ENCODE peak calls at places on chromosomes 4 and X, in ten cellular contexts. One of them, this sample, is unnamed.

GRCh38 chr4:41216294-41217019 is 2.1 kb upstream of the APBB2 start:
- DNase-seq in activated T-helper 1 cell treated with anti-CD3 and anti-CD28 coated beads, Interleukin-2, amount 50 U/mL, for 16 hours: no peak
- DNase-seq in endodermal cell: peak
- DNase-seq in type B pancreatic cell: peak
- DNase-seq in BJ: no peak
- DNase-seq in head of caudate nucleus: peak
- DNase-seq in Right ventricle myocardium superior: peak
- DNase-seq in NCI-H2029: peak
- DNase-seq in NCI-H1092 treated with DMSO at 0.1 percent for 48 hours: peak
- DNase-seq in ELR: peak
- DNase-seq in this sample: no peak

GRCh38 chr4:183659919-183660318 is 826 bp downstream of the TRAPPC11 start:
- DNase-seq in type B pancreatic cell: no peak
- DNase-seq in activated T-helper 1 cell treated with anti-CD3 and anti-CD28 coated beads, Interleukin-2, amount 50 U/mL, for 16 hours: no peak
- DNase-seq in Right ventricle myocardium superior: no peak
- DNase-seq in endodermal cell: no peak
- DNase-seq in ELR: peak
- DNase-seq in NCI-H1092 treated with DMSO at 0.1 percent for 48 hours: peak
- DNase-seq in head of caudate nucleus: peak
- DNase-seq in BJ: no peak
- DNase-seq in NCI-H2029: no peak
- DNase-seq in this sample: no peak

GRCh38 chr4:94329933-94330332 is 12.7 kb downstream of the HPGDS start:
- DNase-seq in BJ: no peak
- DNase-seq in type B pancreatic cell: no peak
- DNase-seq in ELR: no peak
- DNase-seq in Right ventricle myocardium superior: no peak
- DNase-seq in NCI-H2029: no peak
- DNase-seq in activated T-helper 1 cell treated with anti-CD3 and anti-CD28 coated beads, Interleukin-2, amount 50 U/mL, for 16 hours: no peak
- DNase-seq in endodermal cell: no peak
- DNase-seq in head of caudate nucleus: no peak
- DNase-seq in NCI-H1092 treated with DMSO at 0.1 percent for 48 hours: no peak
- DNase-seq in this sample: no peak

GRCh38 chrX:586351-586750 is 44.2 kb upstream of the SHOX start:
- DNase-seq in type B pancreatic cell: peak
- DNase-seq in activated T-helper 1 cell treated with anti-CD3 and anti-CD28 coated beads, Interleukin-2, amount 50 U/mL, for 16 hours: no peak
- DNase-seq in Right ventricle myocardium superior: no peak
- DNase-seq in endodermal cell: no peak
- DNase-seq in NCI-H1092 treated with DMSO at 0.1 percent for 48 hours: no peak
- DNase-seq in head of caudate nucleus: no peak
- DNase-seq in NCI-H2029: no peak
- DNase-seq in ELR: no peak
- DNase-seq in BJ: no peak
- DNase-seq in this sample: no peak

GRCh38 chr4:6731301-6731641 is 15.3 kb downstream of the BLOC1S4 start:
- DNase-seq in NCI-H2029: no peak
- DNase-seq in head of caudate nucleus: no peak
- DNase-seq in Right ventricle myocardium superior: no peak
- DNase-seq in NCI-H1092 treated with DMSO at 0.1 percent for 48 hours: no peak
- DNase-seq in ELR: no peak
- DNase-seq in BJ: no peak
- DNase-seq in type B pancreatic cell: no peak
- DNase-seq in activated T-helper 1 cell treated with anti-CD3 and anti-CD28 coated beads, Interleukin-2, amount 50 U/mL, for 16 hours: no peak
- DNase-seq in endodermal cell: no peak
- DNase-seq in this sample: no peak

GRCh38 chr4:26161030-26161824 is 159.6 kb upstream of the RBPJ start:
- DNase-seq in NCI-H1092 treated with DMSO at 0.1 percent for 48 hours: peak
- DNase-seq in Right ventricle myocardium superior: no peak
- DNase-seq in type B pancreatic cell: no peak
- DNase-seq in NCI-H2029: no peak
- DNase-seq in head of caudate nucleus: peak
- DNase-seq in ELR: peak
- DNase-seq in endodermal cell: peak
- DNase-seq in BJ: no peak
- DNase-seq in activated T-helper 1 cell treated with anti-CD3 and anti-CD28 coated beads, Interleukin-2, amount 50 U/mL, for 16 hours: no peak
- DNase-seq in this sample: no peak

GRCh38 chr4:159201168-159201567 is 98.3 kb downstream of the RAPGEF2 start:
- DNase-seq in type B pancreatic cell: no peak
- DNase-seq in ELR: no peak
- DNase-seq in Right ventricle myocardium superior: no peak
- DNase-seq in head of caudate nucleus: no peak
- DNase-seq in activated T-helper 1 cell treated with anti-CD3 and anti-CD28 coated beads, Interleukin-2, amount 50 U/mL, for 16 hours: no peak
- DNase-seq in NCI-H1092 treated with DMSO at 0.1 percent for 48 hours: no peak
- DNase-seq in endodermal cell: no peak
- DNase-seq in NCI-H2029: no peak
- DNase-seq in BJ: no peak
- DNase-seq in this sample: no peak

GRCh38 chrX:123976671-123977316 is 15.3 kb downstream of the STAG2 start:
- DNase-seq in ELR: peak
- DNase-seq in head of caudate nucleus: no peak
- DNase-seq in BJ: no peak
- DNase-seq in NCI-H1092 treated with DMSO at 0.1 percent for 48 hours: no peak
- DNase-seq in type B pancreatic cell: no peak
- DNase-seq in NCI-H2029: no peak
- DNase-seq in Right ventricle myocardium superior: no peak
- DNase-seq in endodermal cell: no peak
- DNase-seq in activated T-helper 1 cell treated with anti-CD3 and anti-CD28 coated beads, Interleukin-2, amount 50 U/mL, for 16 hours: no peak
- DNase-seq in this sample: no peak

GRCh38 chr4:156109943-156110925 is 156.6 kb upstream of the CTSO start:
- DNase-seq in type B pancreatic cell: no peak
- DNase-seq in activated T-helper 1 cell treated with anti-CD3 and anti-CD28 coated beads, Interleukin-2, amount 50 U/mL, for 16 hours: no peak
- DNase-seq in ELR: peak
- DNase-seq in NCI-H1092 treated with DMSO at 0.1 percent for 48 hours: no peak
- DNase-seq in NCI-H2029: no peak
- DNase-seq in endodermal cell: peak
- DNase-seq in Right ventricle myocardium superior: no peak
- DNase-seq in head of caudate nucleus: no peak
- DNase-seq in BJ: no peak
- DNase-seq in this sample: no peak

GRCh38 chr4:48108309-48109073 is 25.6 kb downstream of the TXK start:
- DNase-seq in NCI-H1092 treated with DMSO at 0.1 percent for 48 hours: no peak
- DNase-seq in NCI-H2029: no peak
- DNase-seq in type B pancreatic cell: no peak
- DNase-seq in endodermal cell: no peak
- DNase-seq in BJ: no peak
- DNase-seq in head of caudate nucleus: no peak
- DNase-seq in activated T-helper 1 cell treated with anti-CD3 and anti-CD28 coated beads, Interleukin-2, amount 50 U/mL, for 16 hours: no peak
- DNase-seq in ELR: peak
- DNase-seq in Right ventricle myocardium superior: no peak
- DNase-seq in this sample: no peak

GRCh38 chrX:6226646-6227444 is 1.8 kb downstream of the NLGN4X start:
- DNase-seq in Right ventricle myocardium superior: peak
- DNase-seq in BJ: no peak
- DNase-seq in ELR: no peak
- DNase-seq in type B pancreatic cell: peak
- DNase-seq in endodermal cell: peak
- DNase-seq in NCI-H2029: no peak
- DNase-seq in activated T-helper 1 cell treated with anti-CD3 and anti-CD28 coated beads, Interleukin-2, amount 50 U/mL, for 16 hours: no peak
- DNase-seq in NCI-H1092 treated with DMSO at 0.1 percent for 48 hours: peak
- DNase-seq in head of caudate nucleus: peak
- DNase-seq in this sample: no peak

GRCh38 chr4:184342167-184342856 is 124.6 kb upstream of the ENPP6 start:
- DNase-seq in head of caudate nucleus: no peak
- DNase-seq in BJ: no peak
- DNase-seq in endodermal cell: no peak
- DNase-seq in ELR: no peak
- DNase-seq in activated T-helper 1 cell treated with anti-CD3 and anti-CD28 coated beads, Interleukin-2, amount 50 U/mL, for 16 hours: no peak
- DNase-seq in NCI-H1092 treated with DMSO at 0.1 percent for 48 hours: no peak
- DNase-seq in NCI-H2029: no peak
- DNase-seq in Right ventricle myocardium superior: no peak
- DNase-seq in type B pancreatic cell: no peak
- DNase-seq in this sample: no peak

GRCh38 chrX:35016051-35016450 is 73.5 kb downstream of the FAM47B start:
- DNase-seq in ELR: peak
- DNase-seq in NCI-H2029: no peak
- DNase-seq in type B pancreatic cell: no peak
- DNase-seq in NCI-H1092 treated with DMSO at 0.1 percent for 48 hours: no peak
- DNase-seq in BJ: no peak
- DNase-seq in head of caudate nucleus: no peak
- DNase-seq in activated T-helper 1 cell treated with anti-CD3 and anti-CD28 coated beads, Interleukin-2, amount 50 U/mL, for 16 hours: no peak
- DNase-seq in endodermal cell: no peak
- DNase-seq in Right ventricle myocardium superior: no peak
- DNase-seq in this sample: no peak

GRCh38 chr4:81061340-81061730 is 30.8 kb downstream of the BMP3 start:
- DNase-seq in type B pancreatic cell: no peak
- DNase-seq in activated T-helper 1 cell treated with anti-CD3 and anti-CD28 coated beads, Interleukin-2, amount 50 U/mL, for 16 hours: no peak
- DNase-seq in head of caudate nucleus: no peak
- DNase-seq in NCI-H2029: no peak
- DNase-seq in BJ: no peak
- DNase-seq in endodermal cell: no peak
- DNase-seq in ELR: no peak
- DNase-seq in NCI-H1092 treated with DMSO at 0.1 percent for 48 hours: no peak
- DNase-seq in Right ventricle myocardium superior: no peak
- DNase-seq in this sample: no peak

GRCh38 chr4:6834867-6835266 is 52.3 kb downstream of the KIAA0232 start:
- DNase-seq in head of caudate nucleus: no peak
- DNase-seq in type B pancreatic cell: no peak
- DNase-seq in NCI-H1092 treated with DMSO at 0.1 percent for 48 hours: no peak
- DNase-seq in activated T-helper 1 cell treated with anti-CD3 and anti-CD28 coated beads, Interleukin-2, amount 50 U/mL, for 16 hours: no peak
- DNase-seq in NCI-H2029: no peak
- DNase-seq in endodermal cell: no peak
- DNase-seq in ELR: peak
- DNase-seq in Right ventricle myocardium superior: no peak
- DNase-seq in BJ: no peak
- DNase-seq in this sample: no peak

GRCh38 chrX:22323541-22323940 is 50.8 kb downstream of the CBLL2 start:
- DNase-seq in NCI-H2029: no peak
- DNase-seq in type B pancreatic cell: no peak
- DNase-seq in BJ: no peak
- DNase-seq in NCI-H1092 treated with DMSO at 0.1 percent for 48 hours: no peak
- DNase-seq in head of caudate nucleus: no peak
- DNase-seq in Right ventricle myocardium superior: no peak
- DNase-seq in endodermal cell: no peak
- DNase-seq in activated T-helper 1 cell treated with anti-CD3 and anti-CD28 coated beads, Interleukin-2, amount 50 U/mL, for 16 hours: no peak
- DNase-seq in ELR: peak
- DNase-seq in this sample: no peak

GRCh38 chr4:109703664-109704351 is 563 bp upstream of the CASP6 start:
- DNase-seq in BJ: no peak
- DNase-seq in type B pancreatic cell: no peak
- DNase-seq in endodermal cell: no peak
- DNase-seq in Right ventricle myocardium superior: no peak
- DNase-seq in activated T-helper 1 cell treated with anti-CD3 and anti-CD28 coated beads, Interleukin-2, amount 50 U/mL, for 16 hours: no peak
- DNase-seq in head of caudate nucleus: no peak
- DNase-seq in NCI-H1092 treated with DMSO at 0.1 percent for 48 hours: no peak
- DNase-seq in NCI-H2029: no peak
- DNase-seq in ELR: no peak
- DNase-seq in this sample: no peak

GRCh38 chr4:148441624-148441985 is 609 bp downstream of the NR3C2 start:
- DNase-seq in endodermal cell: no peak
- DNase-seq in BJ: no peak
- DNase-seq in ELR: peak
- DNase-seq in activated T-helper 1 cell treated with anti-CD3 and anti-CD28 coated beads, Interleukin-2, amount 50 U/mL, for 16 hours: no peak
- DNase-seq in head of caudate nucleus: peak
- DNase-seq in Right ventricle myocardium superior: no peak
- DNase-seq in NCI-H2029: no peak
- DNase-seq in type B pancreatic cell: no peak
- DNase-seq in NCI-H1092 treated with DMSO at 0.1 percent for 48 hours: no peak
- DNase-seq in this sample: no peak

GRCh38 chr4:181854142-181854541 is 389.1 kb upstream of the TENM3 start:
- DNase-seq in head of caudate nucleus: no peak
- DNase-seq in BJ: no peak
- DNase-seq in endodermal cell: no peak
- DNase-seq in NCI-H1092 treated with DMSO at 0.1 percent for 48 hours: no peak
- DNase-seq in NCI-H2029: no peak
- DNase-seq in activated T-helper 1 cell treated with anti-CD3 and anti-CD28 coated beads, Interleukin-2, amount 50 U/mL, for 16 hours: no peak
- DNase-seq in type B pancreatic cell: no peak
- DNase-seq in ELR: peak
- DNase-seq in Right ventricle myocardium superior: no peak
- DNase-seq in this sample: no peak

GRCh38 chr4:8911311-8912088 is 39.9 kb upstream of the HMX1 start:
- DNase-seq in ELR: no peak
- DNase-seq in Right ventricle myocardium superior: no peak
- DNase-seq in activated T-helper 1 cell treated with anti-CD3 and anti-CD28 coated beads, Interleukin-2, amount 50 U/mL, for 16 hours: no peak
- DNase-seq in head of caudate nucleus: no peak
- DNase-seq in type B pancreatic cell: peak
- DNase-seq in NCI-H1092 treated with DMSO at 0.1 percent for 48 hours: no peak
- DNase-seq in NCI-H2029: no peak
- DNase-seq in BJ: no peak
- DNase-seq in endodermal cell: peak
- DNase-seq in this sample: no peak

GRCh38 chr4:112099701-112100289 is 45.5 kb upstream of the FAM241A start:
- DNase-seq in Right ventricle myocardium superior: no peak
- DNase-seq in head of caudate nucleus: no peak
- DNase-seq in activated T-helper 1 cell treated with anti-CD3 and anti-CD28 coated beads, Interleukin-2, amount 50 U/mL, for 16 hours: no peak
- DNase-seq in BJ: no peak
- DNase-seq in type B pancreatic cell: no peak
- DNase-seq in ELR: peak
- DNase-seq in endodermal cell: peak
- DNase-seq in NCI-H2029: peak
- DNase-seq in NCI-H1092 treated with DMSO at 0.1 percent for 48 hours: peak
- DNase-seq in this sample: peak

GRCh38 chrX:129655547-129656248 is 942 bp upstream of the APLN start:
- DNase-seq in ELR: peak
- DNase-seq in endodermal cell: peak
- DNase-seq in BJ: no peak
- DNase-seq in activated T-helper 1 cell treated with anti-CD3 and anti-CD28 coated beads, Interleukin-2, amount 50 U/mL, for 16 hours: no peak
- DNase-seq in type B pancreatic cell: peak
- DNase-seq in head of caudate nucleus: no peak
- DNase-seq in Right ventricle myocardium superior: no peak
- DNase-seq in NCI-H2029: no peak
- DNase-seq in NCI-H1092 treated with DMSO at 0.1 percent for 48 hours: peak
- DNase-seq in this sample: no peak

GRCh38 chr4:158870282-158871049 is 101.6 kb downstream of the FNIP2 start:
- DNase-seq in endodermal cell: peak
- DNase-seq in NCI-H1092 treated with DMSO at 0.1 percent for 48 hours: no peak
- DNase-seq in activated T-helper 1 cell treated with anti-CD3 and anti-CD28 coated beads, Interleukin-2, amount 50 U/mL, for 16 hours: no peak
- DNase-seq in Right ventricle myocardium superior: no peak
- DNase-seq in ELR: no peak
- DNase-seq in BJ: no peak
- DNase-seq in NCI-H2029: peak
- DNase-seq in head of caudate nucleus: no peak
- DNase-seq in type B pancreatic cell: no peak
- DNase-seq in this sample: no peak

GRCh38 chr4:142984871-142985585 is 138.9 kb upstream of the INPP4B start:
- DNase-seq in endodermal cell: peak
- DNase-seq in BJ: no peak
- DNase-seq in NCI-H2029: no peak
- DNase-seq in NCI-H1092 treated with DMSO at 0.1 percent for 48 hours: no peak
- DNase-seq in ELR: peak
- DNase-seq in head of caudate nucleus: no peak
- DNase-seq in Right ventricle myocardium superior: no peak
- DNase-seq in type B pancreatic cell: no peak
- DNase-seq in activated T-helper 1 cell treated with anti-CD3 and anti-CD28 coated beads, Interleukin-2, amount 50 U/mL, for 16 hours: no peak
- DNase-seq in this sample: no peak

GRCh38 chr4:19187104-19187503 is 1064.6 kb upstream of the SLIT2 start:
- DNase-seq in ELR: no peak
- DNase-seq in activated T-helper 1 cell treated with anti-CD3 and anti-CD28 coated beads, Interleukin-2, amount 50 U/mL, for 16 hours: no peak
- DNase-seq in type B pancreatic cell: no peak
- DNase-seq in NCI-H1092 treated with DMSO at 0.1 percent for 48 hours: no peak
- DNase-seq in BJ: peak
- DNase-seq in endodermal cell: no peak
- DNase-seq in Right ventricle myocardium superior: no peak
- DNase-seq in head of caudate nucleus: no peak
- DNase-seq in NCI-H2029: no peak
- DNase-seq in this sample: no peak

GRCh38 chr4:112552668-112553067 is 36.7 kb upstream of the NEUROG2 start:
- DNase-seq in Right ventricle myocardium superior: no peak
- DNase-seq in type B pancreatic cell: no peak
- DNase-seq in activated T-helper 1 cell treated with anti-CD3 and anti-CD28 coated beads, Interleukin-2, amount 50 U/mL, for 16 hours: no peak
- DNase-seq in head of caudate nucleus: no peak
- DNase-seq in NCI-H2029: no peak
- DNase-seq in ELR: peak
- DNase-seq in NCI-H1092 treated with DMSO at 0.1 percent for 48 hours: no peak
- DNase-seq in endodermal cell: no peak
- DNase-seq in BJ: no peak
- DNase-seq in this sample: no peak

GRCh38 chr4:67746797-67747495 is 7.2 kb downstream of the GNRHR start:
- DNase-seq in Right ventricle myocardium superior: no peak
- DNase-seq in NCI-H1092 treated with DMSO at 0.1 percent for 48 hours: peak
- DNase-seq in head of caudate nucleus: no peak
- DNase-seq in activated T-helper 1 cell treated with anti-CD3 and anti-CD28 coated beads, Interleukin-2, amount 50 U/mL, for 16 hours: no peak
- DNase-seq in BJ: no peak
- DNase-seq in ELR: peak
- DNase-seq in type B pancreatic cell: no peak
- DNase-seq in NCI-H2029: no peak
- DNase-seq in endodermal cell: no peak
- DNase-seq in this sample: peak

GRCh38 chrX:150086371-150086770 is 148.1 kb upstream of the EOLA2 start:
- DNase-seq in NCI-H1092 treated with DMSO at 0.1 percent for 48 hours: no peak
- DNase-seq in Right ventricle myocardium superior: no peak
- DNase-seq in activated T-helper 1 cell treated with anti-CD3 and anti-CD28 coated beads, Interleukin-2, amount 50 U/mL, for 16 hours: no peak
- DNase-seq in type B pancreatic cell: no peak
- DNase-seq in ELR: no peak
- DNase-seq in endodermal cell: no peak
- DNase-seq in NCI-H2029: no peak
- DNase-seq in head of caudate nucleus: no peak
- DNase-seq in BJ: no peak
- DNase-seq in this sample: no peak